ENCODE peak calls at places on chromosomes 11 and 22, in four cellular contexts. G is uterus; C is lung; S is CD8-positive, alpha-beta T cell. N is an unnamed sample.

GRCh38 chr11:67261942-67262681 is 4.2 kb upstream of the GRK2 start:
- DNase-seq in G (no peak), C (no peak), S (no peak), N (peak; percentile 19)

GRCh38 chr22:29003975-29004646 is 57.5 kb downstream of the C22orf31 start:
- DNase-seq in G (no peak), C (peak; percentile 52), S (no peak), N (no peak)

GRCh38 chr11:74678041-74678440 is 53.2 kb downstream of the CHRDL2 start:
- DNase-seq in G (peak; percentile 19), C (no peak), S (peak; percentile 2), N (no peak)

GRCh38 chr22:38694049-38694448 is 6.7 kb downstream of the JOSD1 start:
- DNase-seq in G (no peak), C (no peak), S (no peak), N (no peak)

GRCh38 chr22:17836977-17837742 is 62.9 kb upstream of the BID start:
- DNase-seq in G (no peak), C (no peak), S (no peak), N (no peak)

GRCh38 chr22:46180370-46181137 is 30.2 kb downstream of the PPARA start:
- DNase-seq in G (no peak), C (no peak), S (no peak), N (no peak)

GRCh38 chr11:84549221-84549620 is 1077.9 kb downstream of the DLG2 start:
- DNase-seq in G (no peak), C (no peak), S (no peak), N (no peak)

GRCh38 chr22:20796731-20797130 is 22.8 kb downstream of the SERPIND1 start:
- DNase-seq in G (no peak), C (no peak), S (no peak), N (no peak)

GRCh38 chr22:36764641-36765040 is 11.3 kb downstream of the IFT27 start:
- DNase-seq in G (no peak), C (no peak), S (no peak), N (no peak)

GRCh38 chr11:130634981-130635473 is 186.6 kb downstream of the ADAMTS15 start:
- DNase-seq in G (no peak), C (no peak), S (no peak), N (no peak)

GRCh38 chr22:24060375-24060788 is 49.3 kb downstream of the CABIN1 start:
- DNase-seq in G (no peak), C (no peak), S (no peak), N (no peak)

GRCh38 chr11:94782446-94782845 is 14.3 kb downstream of the AMOTL1 start:
- DNase-seq in G (no peak), C (no peak), S (no peak), N (no peak)

GRCh38 chr11:76700177-76701100 is 29.9 kb upstream of the LRRC32 start:
- DNase-seq in G (peak; percentile 82), C (peak; percentile 37), S (no peak), N (no peak)

GRCh38 chr11:69705246-69705856 is 1.5 kb upstream of the FGF19 start:
- DNase-seq in G (no peak), C (no peak), S (no peak), N (no peak)

GRCh38 chr22:46018859-46019258 is 41.9 kb upstream of the WNT7B start:
- DNase-seq in G (no peak), C (no peak), S (no peak), N (no peak)

GRCh38 chr22:23698094-23698493 is 7.3 kb downstream of the RGL4 start:
- DNase-seq in G (no peak), C (no peak), S (no peak), N (no peak)

GRCh38 chr11:79013509-79013908 is 427.3 kb downstream of the TENM4 start:
- DNase-seq in G (no peak), C (no peak), S (no peak), N (no peak)

GRCh38 chr11:72226701-72227100 is 2.1 kb downstream of the INPPL1 start:
- DNase-seq in G (no peak), C (peak; percentile 22), S (peak; percentile 34), N (no peak)

GRCh38 chr11:57761301-57762234 is at the start of gene CTNND1:
- DNase-seq in G (peak; percentile 95), C (peak; percentile 88), S (no peak), N (no peak)

GRCh38 chr11:124583827-124584226 is 14.0 kb downstream of the OR8A1 start:
- DNase-seq in G (no peak), C (no peak), S (no peak), N (no peak)

GRCh38 chr11:105000797-105001196 is 22.2 kb downstream of the CASP5 start:
- DNase-seq in G (no peak), C (no peak), S (peak; percentile 75), N (peak; percentile 48)

GRCh38 chr22:44305888-44306287 is 6.9 kb downstream of the SHISAL1 start:
- DNase-seq in G (peak; percentile 91), C (no peak), S (no peak), N (no peak)

GRCh38 chr11:63583288-63583687 is 20.1 kb upstream of the PLAAT2 start:
- DNase-seq in G (no peak), C (no peak), S (no peak), N (no peak)

GRCh38 chr22:37703906-37704305 is 7.1 kb downstream of the TRIOBP start:
- DNase-seq in G (no peak), C (no peak), S (no peak), N (no peak)

GRCh38 chr11:64598797-64599697 is 8.0 kb downstream of the SLC22A12 start:
- DNase-seq in G (no peak), C (no peak), S (no peak), N (no peak)

GRCh38 chr22:27636716-27637503 is 164.6 kb downstream of the MN1 start:
- DNase-seq in G (no peak), C (no peak), S (no peak), N (no peak)

GRCh38 chr11:44316388-44317240 is 6.7 kb upstream of the ALX4 start:
- DNase-seq in G (no peak), C (no peak), S (no peak), N (no peak)

GRCh38 chr11:126312903-126313460 is 9.1 kb downstream of the DCPS start:
- DNase-seq in G (no peak), C (no peak), S (no peak), N (no peak)

GRCh38 chr11:774873-775592 is 2.3 kb downstream of the GATD1 start:
- DNase-seq in G (no peak), C (no peak), S (no peak), N (no peak)

GRCh38 chr11:101441747-101442146 is 142.1 kb downstream of the TRPC6 start:
- DNase-seq in G (no peak), C (peak; percentile 52), S (no peak), N (no peak)

GRCh38 chr11:73242291-73243092 is 24.4 kb downstream of the P2RY2 start:
- DNase-seq in G (peak; percentile 52), C (peak; percentile 72), S (peak; percentile 84), N (peak; percentile 71)
- H3K4me3 ChIP-seq in G (no peak overlapping the region), C (no peak overlapping the region), S (no peak overlapping the region), N (no peak overlapping the region)

GRCh38 chr11:2647953-2648352 is 51.8 kb downstream of the KCNQ1OT1 start:
- DNase-seq in G (no peak), C (no peak), S (no peak), N (no peak)
- H3K9me3 ChIP-seq in G (peaks cover 63% of the 10 kb centered on the region), C (peaks cover 22% of the 10 kb centered on the region), S (peaks cover 17% of the 10 kb centered on the region), N (peaks cover 19% of the 10 kb centered on the region)

GRCh38 chr22:21942939-21943338 is 9.7 kb downstream of the PPM1F start:
- DNase-seq in G (peak; percentile 59), C (no peak), S (no peak), N (no peak)
- H3K27ac ChIP-seq in G (peak overlapping the region; percentile 93), C (peak overlapping the region; percentile 90), S (no peak overlapping the region), N (no peak overlapping the region)

DNA sequence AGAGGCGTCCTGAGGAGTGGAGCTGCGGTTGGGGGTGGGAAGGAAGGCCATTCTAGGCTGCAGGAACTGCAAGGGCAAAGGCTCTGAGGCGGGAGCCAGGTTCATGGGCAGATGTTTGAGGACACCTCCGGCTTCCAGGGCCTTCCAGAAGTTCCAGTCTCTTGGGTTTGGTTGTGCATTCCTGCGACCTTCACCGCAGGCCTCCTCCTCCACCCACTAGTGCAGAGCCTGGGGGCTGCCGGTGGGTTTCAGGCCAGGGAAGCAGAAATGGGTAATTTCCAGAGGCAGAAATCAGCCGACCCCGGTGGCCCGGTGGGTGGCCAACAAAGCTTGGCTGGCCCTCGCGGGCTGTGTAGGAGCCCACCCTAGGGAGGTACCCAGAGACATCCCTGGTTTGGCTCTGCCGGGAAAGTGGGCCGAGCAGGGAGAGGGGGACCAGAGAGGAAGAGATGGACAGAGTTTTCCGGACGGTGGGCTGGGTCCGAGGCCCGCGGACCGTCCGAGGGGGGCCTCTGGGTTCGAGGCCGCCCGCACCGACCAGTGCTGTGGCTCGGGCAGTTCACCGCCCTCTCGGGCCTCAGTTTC is 388 bp upstream of the PHETA2 start:
- DNase-seq in G (no peak), C (no peak), S (peak; percentile 43), N (no peak)
- H3K4me3 ChIP-seq in G (peak overlapping the region; percentile 71), C (peak overlapping the region; percentile 72), S (peak overlapping the region; percentile 48), N (peak overlapping the region; percentile 39)

GRCh38 chr22:48717883-48718817 is 1109.5 kb downstream of the BRD1 start:
- DNase-seq in G (no peak), C (no peak), S (no peak), N (no peak)
- H3K9me3 ChIP-seq in G (no peaks in the 10 kb centered on the region), C (no peaks in the 10 kb centered on the region), S (no peaks in the 10 kb centered on the region), N (no peaks in the 10 kb centered on the region)